ENCODE peak calls at places on chromosomes 16 and 17, in eight cellular contexts. R, G, A, Y, N, E, W and Z are unnamed samples.

GRCh38 chr17:49079840-49080663 is 52.5 kb upstream of the B4GALNT2 start:
- DNase-seq in N (no peak), Y (no peak), G (no peak), R (no peak), E (no peak), A (no peak), W (no peak), Z (no peak)

GRCh38 chr17:39538875-39539274 is 68.8 kb downstream of the NEUROD2 start:
- DNase-seq in W (no peak), A (no peak), N (no peak), R (no peak), E (no peak), G (no peak), Y (no peak), Z (no peak)

GRCh38 chr16:79297297-79297696 is 303.2 kb downstream of the MAF start:
- DNase-seq in E (no peak), N (no peak), Y (no peak), W (no peak), G (no peak), R (no peak), A (no peak), Z (no peak)

GRCh38 chr17:46818319-46818928 is at the start of gene WNT3:
- DNase-seq in W (no peak), R (no peak), A (peak; percentile 28), E (no peak), N (peak; percentile 16), Y (no peak), G (no peak), Z (no peak)

GRCh38 chr17:7218166-7218565 is 1.5 kb downstream of the DLG4 start:
- DNase-seq in W (no peak), R (no peak), N (no peak), A (no peak), E (no peak), G (no peak), Y (no peak), Z (no peak)

GRCh38 chr17:6627019-6627418 is 13.5 kb downstream of the KIAA0753 start:
- DNase-seq in W (no peak), Y (no peak), G (no peak), R (peak; percentile 38), A (no peak), E (no peak), N (no peak), Z (no peak)

GRCh38 chr16:84175351-84176081 is 11.3 kb downstream of the TAF1C start:
- DNase-seq in E (peak; percentile 49), Y (no peak), N (peak; percentile 58), A (peak; percentile 43), R (peak; percentile 41), G (no peak), W (peak; percentile 69), Z (peak; percentile 70)

GRCh38 chr17:74757931-74758845 is 9.8 kb downstream of the NHERF1 start:
- DNase-seq in R (peak; percentile 62), N (peak; percentile 33), G (no peak), A (no peak), E (no peak), Y (no peak), W (no peak), Z (peak; percentile 32)

GRCh38 chr16:1003551-1004347 is 22.2 kb downstream of the SOX8 start:
- DNase-seq in E (no peak), N (no peak), W (no peak), Y (no peak), A (peak; percentile 30), R (no peak), G (no peak), Z (no peak)

GRCh38 chr17:81304196-81305015 is 9.3 kb upstream of the SLC38A10 start:
- DNase-seq in G (no peak), A (no peak), Y (no peak), E (no peak), W (no peak), N (no peak), R (no peak), Z (no peak)

GRCh38 chr17:47301161-47301560 is 22.6 kb upstream of the EFCAB13 start:
- DNase-seq in E (no peak), G (no peak), R (no peak), A (no peak), Y (no peak), W (no peak), N (no peak), Z (no peak)

GRCh38 chr17:68200689-68201424 is 47.0 kb upstream of the AMZ2 start:
- DNase-seq in E (peak; percentile 76), R (peak; percentile 62), W (peak; percentile 74), G (peak; percentile 78), A (peak; percentile 75), Y (peak; percentile 88), N (peak; percentile 80), Z (peak; percentile 74)

GRCh38 chr17:50558091-50558490 is 2.4 kb upstream of the CACNA1G start:
- DNase-seq in E (no peak), Y (no peak), W (no peak), A (no peak), N (no peak), G (no peak), R (no peak), Z (no peak)

GRCh38 chr17:35185849-35186248 is 8.3 kb downstream of the SLC35G3 start:
- DNase-seq in A (no peak), G (no peak), N (no peak), E (no peak), Y (no peak), W (no peak), R (no peak), Z (no peak)

GRCh38 chr17:78304549-78305037 is 55.3 kb downstream of the SOCS3 start:
- DNase-seq in W (no peak), N (no peak), A (no peak), R (no peak), Y (no peak), E (no peak), G (no peak), Z (no peak)

GRCh38 chr17:28270926-28271325 is 48.1 kb upstream of the TMEM97 start:
- DNase-seq in G (no peak), N (no peak), E (no peak), R (no peak), A (no peak), W (no peak), Y (peak; percentile 11), Z (no peak)

GRCh38 chr17:3944485-3945388 is 19.5 kb downstream of the ATP2A3 start:
- DNase-seq in Y (no peak), E (peak; percentile 72), G (no peak), W (no peak), A (no peak), N (peak; percentile 37), R (peak; percentile 57), Z (no peak)

GRCh38 chr17:18990331-18990730 is 14.2 kb downstream of the FAM83G start:
- DNase-seq in R (no peak), A (no peak), E (no peak), Y (no peak), G (no peak), N (no peak), W (no peak), Z (no peak)

GRCh38 chr16:49617016-49617569 is 238.8 kb downstream of the ZNF423 start:
- DNase-seq in Y (peak; percentile 46), W (no peak), G (no peak), R (no peak), E (no peak), A (no peak), N (no peak), Z (peak; percentile 16)

GRCh38 chr17:17985555-17985954 is 12.9 kb downstream of the DRC3 start:
- DNase-seq in N (no peak), A (no peak), R (no peak), E (no peak), G (no peak), Y (no peak), W (no peak), Z (no peak)

GRCh38 chr17:4877089-4877488 is 22.2 kb upstream of the C17orf107 start:
- DNase-seq in R (no peak), Y (no peak), A (no peak), E (no peak), N (no peak), G (no peak), W (no peak), Z (no peak)

GRCh38 chr17:31511583-31511982 is 120.1 kb downstream of the RAB11FIP4 start:
- DNase-seq in G (no peak), N (no peak), Y (no peak), W (no peak), E (no peak), A (no peak), R (no peak), Z (no peak)

GRCh38 chr16:54526916-54527315 is 240.3 kb upstream of the IRX3 start:
- DNase-seq in R (no peak), W (no peak), N (no peak), A (no peak), G (no peak), E (no peak), Y (no peak), Z (no peak)

GRCh38 chr17:65867014-65867413 is 305.6 kb upstream of the AXIN2 start:
- DNase-seq in E (no peak), R (no peak), Y (no peak), N (no peak), A (no peak), W (no peak), G (no peak), Z (no peak)

GRCh38 chr17:52106638-52107261 is 51.8 kb downstream of the CA10 start:
- DNase-seq in A (peak; percentile 4), W (peak; percentile 54), G (peak; percentile 10), E (peak; percentile 21), Y (no peak), N (peak; percentile 33), R (peak; percentile 6), Z (peak; percentile 54)

GRCh38 chr16:84603115-84603816 is 14.6 kb downstream of the COTL1 start:
- DNase-seq in Y (peak; percentile 97), E (peak; percentile 89), N (peak; percentile 75), A (no peak), W (peak; percentile 40), G (no peak), R (peak; percentile 98), Z (no peak)

GRCh38 chr17:82394296-82394695 is 22.7 kb downstream of the UTS2R start:
- DNase-seq in Y (no peak), E (no peak), G (no peak), A (no peak), R (no peak), W (no peak), N (no peak), Z (no peak)

GRCh38 chr16:87466975-87467501 is 25.8 kb downstream of the ZCCHC14 start:
- DNase-seq in E (no peak), N (no peak), R (no peak), A (no peak), Y (no peak), G (no peak), W (no peak), Z (no peak)
- H3K4me1 ChIP-seq in E (peaks cover 20% of the 10 kb centered on the region), N (peaks cover 43% of the 10 kb centered on the region), R (peaks cover 37% of the 10 kb centered on the region), A (peaks cover 36% of the 10 kb centered on the region), Y (peaks cover 45% of the 10 kb centered on the region), G (peaks cover 19% of the 10 kb centered on the region), W (peaks cover 47% of the 10 kb centered on the region), Z (peaks cover 13% of the 10 kb centered on the region)

GRCh38 chr16:73057369-73058210 is 9.7 kb upstream of the ZFHX3 start:
- DNase-seq in E (peak; percentile 54), R (no peak), W (peak; percentile 38), Y (no peak), G (no peak), A (no peak), N (no peak), Z (peak; percentile 70)
- H3K27me3 ChIP-seq in E (no peaks in the 10 kb centered on the region), R (no peaks in the 10 kb centered on the region), W (no peaks in the 10 kb centered on the region), Y (no peaks in the 10 kb centered on the region), G (no peaks in the 10 kb centered on the region), A (peaks cover 37% of the 10 kb centered on the region), N (peaks cover 13% of the 10 kb centered on the region), Z (no peaks in the 10 kb centered on the region)

GRCh38 chr16:2982402-2982801 is 2.2 kb upstream of the PKMYT1 start:
- DNase-seq in W (no peak), R (no peak), G (no peak), E (no peak), N (no peak), Y (no peak), A (no peak), Z (no peak)
- H3K4me3 ChIP-seq in W (no peak overlapping the region), R (no peak overlapping the region), G (no peak overlapping the region), E (no peak overlapping the region), N (no peak overlapping the region), Y (no peak overlapping the region), A (no peak overlapping the region), Z (no peak overlapping the region)

GRCh38 chr16:57694191-57694555 is 433 bp upstream of the DRC7 start:
- DNase-seq in A (no peak), E (no peak), R (no peak), N (no peak), G (no peak), W (peak; percentile 90), Y (peak; percentile 30), Z (no peak)
- H3K4me1 ChIP-seq in A (peaks cover 7% of the 10 kb centered on the region), E (no peaks in the 10 kb centered on the region), R (no peaks in the 10 kb centered on the region), N (no peaks in the 10 kb centered on the region), G (no peaks in the 10 kb centered on the region), W (peaks cover 54% of the 10 kb centered on the region), Y (no peaks in the 10 kb centered on the region), Z (peaks cover 9% of the 10 kb centered on the region)